ENCODE peak calls at places on chromosomes 3 and 15, in five cellular contexts. W is A673, L is mesothelial cell of epicardium, K is Caco-2, E is natural killer cell. Q is an unnamed sample.

GRCh38 chr3:59043391-59043790 is 6.4 kb downstream of the CFAP20DC start:
- DNase-seq in W (no peak), L (no peak), K (no peak), E (no peak), Q (no peak)

GRCh38 chr15:26095710-26096330 is 232.7 kb upstream of the ATP10A start:
- DNase-seq in W (no peak), L (no peak), K (no peak), E (no peak), Q (no peak)

GRCh38 chr3:174229916-174230315 is 629.2 kb upstream of the NAALADL2 start:
- DNase-seq in W (no peak), L (no peak), K (no peak), E (no peak), Q (no peak)

GRCh38 chr15:53759333-53759975 is at the start of gene WDR72:
- DNase-seq in W (no peak), L (no peak), K (no peak), E (no peak), Q (peak)

GRCh38 chr15:34879112-34879511 is 83.8 kb upstream of the ACTC1 start:
- DNase-seq in W (no peak), L (no peak), K (no peak), E (no peak), Q (no peak)

GRCh38 chr3:99808163-99808794 is 9.4 kb upstream of the CMSS1 start:
- DNase-seq in W (peak), L (no peak), K (peak), E (no peak), Q (peak)

GRCh38 chr3:46717447-46718231 is at the start of gene PRSS50:
- DNase-seq in W (no peak), L (no peak), K (no peak), E (no peak), Q (no peak)

GRCh38 chr3:184031187-184031792 is at the start of gene HTR3D:
- DNase-seq in W (no peak), L (no peak), K (no peak), E (no peak), Q (no peak)

GRCh38 chr3:178392553-178392952 is 143.7 kb upstream of the KCNMB2 start:
- DNase-seq in W (no peak), L (no peak), K (no peak), E (no peak), Q (no peak)

GRCh38 chr15:87129916-87130315 is 1050.2 kb downstream of the AGBL1 start:
- DNase-seq in W (no peak), L (no peak), K (no peak), E (no peak), Q (no peak)

GRCh38 chr15:87131067-87131466 is 1051.4 kb downstream of the AGBL1 start:
- DNase-seq in W (no peak), L (no peak), K (no peak), E (no peak), Q (no peak)

DNA sequence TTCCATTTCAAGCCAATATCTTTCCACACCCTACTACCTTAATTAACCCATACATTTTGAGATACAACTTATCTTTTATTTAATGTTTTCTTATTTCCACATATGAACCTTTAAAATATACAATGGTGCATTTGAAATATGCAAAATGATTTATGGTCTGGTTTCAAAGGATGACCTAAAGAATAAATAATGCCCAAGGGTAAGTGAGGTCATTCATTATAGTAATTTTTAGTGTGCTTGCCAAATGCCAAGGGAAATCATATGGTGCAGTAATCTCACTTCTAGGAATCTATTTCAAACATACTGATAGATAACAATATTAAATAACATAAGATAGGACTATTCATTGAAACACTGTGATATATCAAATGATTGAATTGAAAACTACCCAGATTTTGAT is 1055.4 kb downstream of the AGBL1 start:
- DNase-seq in W (no peak), L (no peak), K (no peak), E (no peak), Q (no peak)
- TF ChIP-seq CTCF in W (no peak), L (no peak), K (no peak), E (no peak), Q (no peak)

DNA sequence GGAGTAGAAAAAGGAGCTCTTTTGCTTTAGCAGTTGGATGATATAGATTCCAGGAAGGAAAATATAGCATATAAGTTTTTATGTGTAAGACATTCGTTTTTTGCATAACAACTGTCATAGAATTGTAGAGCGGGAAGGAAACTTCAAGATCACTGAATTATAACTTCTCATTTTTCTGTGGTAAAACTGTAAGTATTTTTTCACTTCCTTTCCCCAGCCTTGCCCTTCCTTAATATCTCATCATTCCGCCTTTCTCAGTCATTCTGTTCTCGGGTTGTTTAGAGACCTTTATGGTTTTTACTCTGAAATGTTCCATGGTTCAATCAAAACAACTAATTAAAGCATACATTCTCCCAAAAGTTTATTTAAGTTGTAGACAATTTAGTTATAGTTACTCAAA is 1.1 kb downstream of the EAF2 start:
- DNase-seq in W (no peak), L (no peak), K (no peak), E (no peak), Q (no peak)
- TF ChIP-seq CTCF in W (no peak), L (no peak), K (no peak), E (no peak), Q (no peak)

DNA sequence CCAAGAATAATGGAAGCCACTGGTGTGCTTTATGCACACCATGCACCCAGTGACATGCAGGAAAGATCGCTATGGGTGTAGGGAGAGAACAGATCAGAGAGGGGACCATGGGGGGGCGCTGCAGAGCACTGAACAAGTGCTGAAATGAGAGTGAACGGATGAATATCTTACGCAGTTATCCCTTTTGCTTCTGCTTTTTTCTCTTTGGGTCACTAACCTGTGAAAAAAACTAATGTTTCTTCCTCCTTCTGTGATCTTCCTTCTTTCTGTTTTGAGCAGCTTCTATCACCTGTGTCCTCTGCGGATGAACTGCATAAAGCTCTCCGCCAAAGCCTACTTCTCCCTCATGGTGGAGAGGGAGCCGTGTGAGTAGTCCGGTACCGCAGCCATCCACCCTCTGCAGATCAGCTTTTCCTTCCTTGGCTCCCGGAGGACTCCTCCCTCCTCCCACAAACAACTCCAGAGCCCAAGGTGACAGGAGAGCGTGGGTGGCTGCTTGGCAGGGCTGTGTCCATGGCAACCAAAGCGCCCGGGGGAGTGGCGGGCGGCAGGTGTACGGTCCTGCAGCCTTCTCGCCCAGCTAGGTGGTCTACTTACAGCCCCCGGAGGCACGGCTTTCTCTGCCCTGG is 106.2 kb downstream of the DGKG start:
- DNase-seq in W (peak), L (no peak), K (no peak), E (no peak), Q (peak)
- TF ChIP-seq CTCF in W (peak), L (no peak), K (no peak), E (no peak), Q (peak)

GRCh38 chr15:42094512-42094963 is at the start of gene PLA2G4D:
- DNase-seq in W (no peak), L (no peak), K (no peak), E (no peak), Q (no peak)
- TF ChIP-seq CTCF in W (no peak), L (no peak), K (no peak), E (no peak), Q (no peak)

DNA sequence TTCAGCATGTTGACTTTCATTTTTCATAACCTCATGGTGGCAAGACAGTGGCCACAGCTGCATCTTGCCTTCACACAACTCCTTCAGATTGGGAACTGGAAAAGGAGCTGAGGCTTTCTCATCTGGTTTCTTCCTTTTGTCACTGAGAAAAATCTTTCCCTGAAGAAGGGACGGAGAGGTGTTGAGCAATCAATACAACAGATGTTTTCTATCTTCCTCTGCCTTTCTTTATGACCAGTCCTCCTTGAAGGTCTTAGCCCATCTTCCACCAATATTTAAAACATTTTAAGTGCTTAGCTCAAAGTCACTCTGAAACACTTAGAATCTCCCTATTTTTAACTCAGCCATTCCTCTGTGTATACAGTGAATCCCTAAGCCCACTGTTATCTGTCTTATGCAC is 11.9 kb downstream of the ZNF660 start:
- DNase-seq in W (no peak), L (no peak), K (no peak), E (no peak), Q (no peak)
- TF ChIP-seq CTCF in W (no peak), L (no peak), K (no peak), E (no peak), Q (no peak)